ENCODE peak calls at places on chromosomes 13 and 19, in ten cellular contexts. N is activated naive CD8-positive, alpha-beta T cell treated with anti-CD3 and anti-CD28 coated beads, Interleukin-2, amount 50 U/mL, for 24 hours; T is AG08396; W is GM12865; F is cardiac fibroblast; L is stimulated activated CD8-positive, alpha-beta memory T cell treated with anti-CD3 and anti-CD28 coated beads, Interleukin-15, amount 100 ng/mL, for 1 hour; R is M059J; X is H9; J is effector memory CD4-positive, alpha-beta T cell; S is right lobe of liver. C is an unnamed sample.

GRCh38 chr19:18848860-18849661 is 17.3 kb downstream of the UPF1 start:
- DNase-seq in N (no peak), T (peak), W (peak), F (peak), L (no peak), R (no peak), X (no peak), J (no peak), S (peak), C (no peak)

GRCh38 chr13:77729502-77730221 is 32.2 kb downstream of the SLAIN1 start:
- DNase-seq in N (peak), T (no peak), W (peak), F (no peak), L (no peak), R (no peak), X (no peak), J (no peak), S (no peak), C (no peak)

GRCh38 chr19:29837448-29837961 is 25.7 kb downstream of the CCNE1 start:
- DNase-seq in N (peak), T (no peak), W (peak), F (no peak), L (no peak), R (no peak), X (no peak), J (no peak), S (no peak), C (no peak)

GRCh38 chr13:25192052-25192451 is 20.0 kb upstream of the AMER2 start:
- DNase-seq in N (no peak), T (no peak), W (no peak), F (no peak), L (no peak), R (no peak), X (no peak), J (no peak), S (no peak), C (no peak)

GRCh38 chr19:4375620-4376228 is 24.6 kb downstream of the SH3GL1 start:
- DNase-seq in N (no peak), T (no peak), W (peak), F (peak), L (no peak), R (peak), X (no peak), J (no peak), S (no peak), C (no peak)

GRCh38 chr19:35908010-35908441 is at the start of gene TYROBP:
- DNase-seq in N (no peak), T (no peak), W (no peak), F (no peak), L (no peak), R (no peak), X (no peak), J (no peak), S (peak), C (no peak)

GRCh38 chr19:4732680-4733114 is 9.1 kb upstream of the DPP9 start:
- DNase-seq in N (peak), T (peak), W (peak), F (peak), L (peak), R (peak), X (peak), J (peak), S (no peak), C (peak)

GRCh38 chr19:6057651-6058365 is 52.5 kb downstream of the RFX2 start:
- DNase-seq in N (no peak), T (no peak), W (no peak), F (no peak), L (no peak), R (no peak), X (no peak), J (no peak), S (no peak), C (no peak)

GRCh38 chr19:44643605-44644390 is at the start of gene PVR:
- DNase-seq in N (peak), T (peak), W (peak), F (peak), L (no peak), R (peak), X (peak), J (no peak), S (peak), C (no peak)

GRCh38 chr19:47581605-47582319 is 8.8 kb upstream of the ZNF541 start:
- DNase-seq in N (no peak), T (no peak), W (no peak), F (no peak), L (no peak), R (no peak), X (no peak), J (no peak), S (no peak), C (no peak)

GRCh38 chr19:43694553-43694952 is 21.3 kb upstream of the IRGC start:
- DNase-seq in N (no peak), T (no peak), W (no peak), F (no peak), L (no peak), R (no peak), X (no peak), J (no peak), S (no peak), C (no peak)

GRCh38 chr19:53868892-53869804 is 1.5 kb downstream of the MYADM start:
- DNase-seq in N (peak), T (peak), W (peak), F (peak), L (peak), R (peak), X (peak), J (peak), S (peak), C (peak)

C was measured in activated T-helper 1 cell treated with Interleukin-2 at 50 U/mL for 16 hours.